ENCODE peak calls at places on chromosomes 6 and 20, in four cellular contexts. W, L, A and Q are unnamed samples.

GRCh38 chr20:20664795-20665194 is 47.6 kb downstream of the RALGAPA2 start:
- DNase-seq in W (no peak), L (peak), A (no peak), Q (no peak)

GRCh38 chr6:129233458-129234134 is 350.7 kb downstream of the LAMA2 start:
- DNase-seq in W (no peak), L (no peak), A (no peak), Q (no peak)

GRCh38 chr6:125558907-125559306 is 190.5 kb upstream of the HEY2 start:
- DNase-seq in W (no peak), L (no peak), A (no peak), Q (no peak)

GRCh38 chr20:33081411-33082154 is 2.1 kb downstream of the BPIFB4 start:
- DNase-seq in W (no peak), L (no peak), A (no peak), Q (no peak)

GRCh38 chr6:155273438-155273837 is 9.6 kb downstream of the CLDN20 start:
- DNase-seq in W (no peak), L (no peak), A (no peak), Q (no peak)

GRCh38 chr6:26412225-26412624 is 10.2 kb downstream of the BTN3A1 start:
- DNase-seq in W (no peak), L (no peak), A (no peak), Q (no peak)

GRCh38 chr6:1797801-1798200 is 188.1 kb downstream of the FOXC1 start:
- DNase-seq in W (no peak), L (no peak), A (no peak), Q (no peak)

GRCh38 chr6:15066433-15067337 is 179.2 kb upstream of the JARID2 start:
- DNase-seq in W (peak), L (no peak), A (no peak), Q (peak)

GRCh38 chr6:166989427-166990034 is 9.7 kb upstream of the CEP43 start:
- DNase-seq in W (no peak), L (no peak), A (no peak), Q (no peak)

GRCh38 chr20:48999890-49000870 is 45.9 kb upstream of the CSE1L start:
- DNase-seq in W (no peak), L (no peak), A (no peak), Q (no peak)

GRCh38 chr6:105646391-105646867 is 243.5 kb upstream of the PREP start:
- DNase-seq in W (no peak), L (no peak), A (no peak), Q (no peak)

GRCh38 chr20:4684837-4685413 is 36.8 kb upstream of the PRND start:
- DNase-seq in W (no peak), L (no peak), A (peak), Q (no peak)

GRCh38 chr20:32067234-32067821 is 15.3 kb downstream of the HCK start:
- DNase-seq in W (no peak), L (no peak), A (no peak), Q (no peak)

GRCh38 chr20:48155231-48155630 is 369.9 kb upstream of the SULF2 start:
- DNase-seq in W (no peak), L (no peak), A (no peak), Q (no peak)